ENCODE peak calls at places on chromosomes 3 and 15, in four cellular contexts. T is HepG2, Q is GM12891, K is GM12878. B is an unnamed sample.

GRCh38 chr3:185764168-185764988 is 60.5 kb downstream of the IGF2BP2 start:
- DNase-seq in K (no peak), Q (no peak), T (no peak), B (no peak)

GRCh38 chr3:139574026-139574947 is 34.7 kb upstream of the RBP1 start:
- DNase-seq in K (no peak), T (no peak), Q (no peak), B (no peak)

GRCh38 chr3:150760431-150761200 is 2.4 kb downstream of the SIAH2 start:
- DNase-seq in T (no peak), Q (no peak), K (peak), B (no peak)

GRCh38 chr3:151219056-151219455 is 16.0 kb upstream of the GPR171 start:
- DNase-seq in Q (no peak), T (no peak), K (no peak), B (no peak)

GRCh38 chr15:55590788-55591187 is 2.6 kb upstream of the PYGO1 start:
- DNase-seq in K (no peak), T (no peak), Q (no peak), B (no peak)

GRCh38 chr3:67635257-67635656 is 19.2 kb downstream of the SUCLG2 start:
- DNase-seq in K (no peak), T (no peak), Q (no peak), B (no peak)

GRCh38 chr3:188554404-188554803 is 400.4 kb downstream of the LPP start:
- DNase-seq in Q (no peak), T (no peak), K (no peak), B (no peak)

GRCh38 chr3:135143474-135143873 is 348.4 kb downstream of the EPHB1 start:
- DNase-seq in Q (no peak), T (no peak), K (no peak), B (no peak)

GRCh38 chr15:38117781-38118180 is 134.9 kb upstream of the SPRED1 start:
- DNase-seq in K (no peak), Q (no peak), T (no peak), B (no peak)

GRCh38 chr15:69996842-69997478 is 100.8 kb downstream of the TLE3 start:
- DNase-seq in Q (no peak), T (no peak), K (no peak), B (no peak)

GRCh38 chr3:65490132-65490531 is 548.6 kb downstream of the MAGI1 start:
- DNase-seq in K (no peak), T (no peak), Q (no peak), B (no peak)

GRCh38 chr3:77967621-77968020 is 927.7 kb downstream of the ROBO2 start:
- DNase-seq in Q (no peak), K (no peak), T (no peak), B (no peak)

GRCh38 chr3:165920984-165921383 is 83.8 kb upstream of the BCHE start:
- DNase-seq in K (no peak), T (no peak), Q (no peak), B (no peak)

GRCh38 chr3:56295161-56295560 is 173.1 kb downstream of the ERC2 start:
- DNase-seq in T (no peak), K (no peak), Q (no peak), B (no peak)

GRCh38 chr3:141686477-141687280 is 51.4 kb upstream of the RNF7 start:
- DNase-seq in Q (no peak), T (peak), K (no peak), B (no peak)

GRCh38 chr3:167346171-167346570 is 33.9 kb downstream of the ZBBX start:
- DNase-seq in K (no peak), Q (no peak), T (no peak), B (no peak)

GRCh38 chr3:20400686-20401085 is 214.7 kb upstream of the SGO1 start:
- DNase-seq in T (no peak), K (no peak), Q (no peak), B (no peak)

GRCh38 chr15:98649996-98650870 is 1.9 kb downstream of the IGF1R start:
- DNase-seq in Q (no peak), K (no peak), T (peak), B (no peak)

GRCh38 chr15:95401586-95401985 is 928.9 kb upstream of the NR2F2 start:
- DNase-seq in K (no peak), T (no peak), Q (no peak), B (no peak)

GRCh38 chr3:179236676-179237301 is 14.1 kb downstream of the KCNMB3 start:
- DNase-seq in K (no peak), Q (no peak), T (no peak), B (no peak)

GRCh38 chr15:57509121-57509520 is 82.6 kb upstream of the MYZAP start:
- DNase-seq in K (no peak), T (no peak), Q (no peak), B (no peak)

GRCh38 chr3:129324855-129325254 is 46.2 kb downstream of the HMCES start:
- DNase-seq in T (no peak), Q (no peak), K (no peak), B (no peak)

GRCh38 chr3:176609361-176609760 is 587.9 kb downstream of the TBL1XR1 start:
- DNase-seq in T (no peak), Q (no peak), K (no peak), B (no peak)

GRCh38 chr3:102059145-102059943 is 210.0 kb downstream of the NFKBIZ start:
- DNase-seq in T (no peak), Q (peak), K (peak), B (no peak)

GRCh38 chr15:25238716-25239470 is 199.9 kb downstream of the UBE3A start:
- DNase-seq in K (no peak), Q (no peak), T (no peak), B (no peak)

GRCh38 chr3:139620438-139620837 is 57.3 kb downstream of the NMNAT3 start:
- DNase-seq in Q (no peak), K (no peak), T (no peak), B (no peak)

GRCh38 chr3:45806072-45806471 is 9.7 kb upstream of the SLC6A20 start:
- DNase-seq in Q (no peak), T (no peak), K (no peak), B (no peak)

GRCh38 chr3:13654330-13655073 is 105.6 kb downstream of the FBLN2 start:
- DNase-seq in T (no peak), K (no peak), Q (no peak), B (no peak)

GRCh38 chr3:69505770-69506407 is 120.0 kb upstream of the FRMD4B start:
- DNase-seq in K (no peak), Q (no peak), T (no peak), B (no peak)

GRCh38 chr3:147838650-147839049 is 429.5 kb downstream of the ZIC1 start:
- DNase-seq in Q (no peak), T (no peak), K (no peak), B (no peak)

GRCh38 chr3:139197251-139197650 is 146.6 kb upstream of the MRPS22 start:
- DNase-seq in K (no peak), Q (no peak), T (no peak), B (no peak)

DNA sequence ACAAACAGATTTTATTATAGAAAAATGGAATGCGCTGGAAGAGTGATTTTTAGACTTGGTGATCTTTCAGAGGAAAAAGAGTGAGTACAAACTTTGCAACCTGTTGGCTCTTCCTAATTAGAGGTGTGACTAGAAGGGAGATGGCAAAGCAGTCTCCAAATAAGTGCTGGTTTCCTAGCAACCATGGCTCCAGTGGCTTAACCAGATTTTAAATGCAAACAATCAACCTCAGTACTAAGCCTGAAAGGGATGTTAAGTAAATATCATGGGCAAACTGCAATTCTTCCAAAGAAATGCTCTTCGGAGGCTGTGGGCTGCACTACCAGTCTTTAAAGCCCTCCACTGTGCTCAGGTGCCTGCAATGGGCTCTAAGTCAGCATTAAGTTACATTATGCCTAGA is 678.1 kb upstream of the CCDC54 start:
- DNase-seq in Q (no peak), K (no peak), T (no peak), B (no peak)
- TF ChIP-seq TAF1 in Q (no peak), K (no peak), T (no peak), B (no peak)

GRCh38 chr15:59170295-59170881 is 36.3 kb upstream of the LDHAL6B start:
- DNase-seq in T (peak), Q (no peak), K (no peak), B (no peak)
- TF ChIP-seq POLR2A in T (no peak), Q (no peak), K (no peak), B (no peak)

GRCh38 chr3:194664857-194665256 is 7.1 kb downstream of the LSG1 start:
- DNase-seq in T (no peak), Q (no peak), K (no peak), B (no peak)
- TF ChIP-seq POLR2AphosphoS5 in T (no peak), Q (no peak), K (no peak), B (no peak)

GRCh38 chr3:162492446-162493081 is 996.0 kb downstream of the OTOL1 start:
- DNase-seq in Q (no peak), K (no peak), T (no peak), B (no peak)
- TF ChIP-seq TAF1 in Q (no peak), K (no peak), T (no peak), B (no peak)

GRCh38 chr3:80770106-80771079 is 991.1 kb downstream of the GBE1 start:
- DNase-seq in T (no peak), Q (no peak), K (peak), B (no peak)

GRCh38 chr3:80767599-80767998 is 993.8 kb downstream of the GBE1 start:
- DNase-seq in K (no peak), T (no peak), Q (no peak), B (no peak)

GRCh38 chr3:80769683-80770082 is 991.8 kb downstream of the GBE1 start:
- DNase-seq in T (no peak), K (no peak), Q (no peak), B (no peak)

DNA sequence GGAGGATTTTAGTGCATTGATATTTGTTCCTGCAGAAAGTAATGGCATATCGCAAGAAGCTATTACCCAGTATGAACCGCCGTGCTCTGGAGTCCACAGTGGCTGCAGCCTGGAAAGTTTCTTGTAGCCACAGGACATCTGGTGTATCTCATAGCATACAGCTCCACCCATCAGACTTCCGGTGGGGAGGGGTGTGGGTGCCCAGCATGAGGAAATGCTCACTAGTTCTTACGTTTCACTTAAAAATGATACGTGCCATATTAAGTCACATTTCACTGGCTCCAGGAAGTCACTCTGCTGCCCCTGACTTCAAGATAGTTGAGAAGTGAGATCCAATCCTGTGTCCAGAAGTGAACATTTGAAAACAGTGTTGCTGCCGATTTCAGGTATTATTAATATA is 990.4 kb downstream of the GBE1 start:
- DNase-seq in Q (no peak), K (peak), T (no peak), B (no peak)
- TF ChIP-seq POLR2A in Q (no peak), K (no peak), T (no peak), B (no peak)

GRCh38 chr15:33149919-33150318 is 44.6 kb downstream of the FMN1 start:
- DNase-seq in K (no peak), T (no peak), Q (no peak), B (no peak)

GRCh38 chr15:33146051-33146450 is 48.5 kb downstream of the FMN1 start:
- DNase-seq in K (no peak), T (no peak), Q (no peak), B (no peak)

GRCh38 chr15:33150516-33150915 is 44.0 kb downstream of the FMN1 start:
- DNase-seq in K (no peak), Q (no peak), T (no peak), B (no peak)

GRCh38 chr15:33150993-33151392 is 43.5 kb downstream of the FMN1 start:
- DNase-seq in T (no peak), K (no peak), Q (no peak), B (no peak)

GRCh38 chr15:33148129-33148850 is 46.2 kb downstream of the FMN1 start:
- DNase-seq in T (no peak), K (no peak), Q (no peak), B (no peak)
- TF ChIP-seq POLR2AphosphoS5 in T (no peak), K (no peak), Q (no peak), B (no peak)

GRCh38 chr3:23743141-23743784 is 62.5 kb upstream of the UBE2E1 start:
- DNase-seq in Q (no peak), T (no peak), K (no peak), B (no peak)
- TF ChIP-seq TAF1 in Q (no peak), T (no peak), K (no peak), B (no peak)